ENCODE peak calls at places on chromosomes 5 and 9, in four cellular contexts. Z, Q, W and X are unnamed samples.

GRCh38 chr5:170110403-170111087 is 4.8 kb downstream of the FOXI1 start:
- DNase-seq in W (no peak), Z (no peak), Q (no peak), X (no peak)

GRCh38 chr5:75053286-75054109 is 1.1 kb upstream of the GCNT4 start:
- DNase-seq in Z (peak; percentile 85), Q (peak; percentile 63), W (peak; percentile 8), X (peak; percentile 32)

GRCh38 chr9:129988607-129989361 is 54.2 kb downstream of the FNBP1 start:
- DNase-seq in Q (peak; percentile 50), W (no peak), Z (no peak), X (no peak)

GRCh38 chr5:181221792-181222629 is 1.1 kb upstream of the TRIM41 start:
- DNase-seq in Z (peak; percentile 97), W (peak; percentile 53), Q (peak; percentile 97), X (no peak)

GRCh38 chr9:19085295-19085694 is 17.4 kb downstream of the HAUS6 start:
- DNase-seq in Q (no peak), Z (no peak), W (peak; percentile 9), X (no peak)

GRCh38 chr9:118577121-118577520 is 792.1 kb downstream of the BRINP1 start:
- DNase-seq in W (no peak), Z (no peak), Q (no peak), X (no peak)

GRCh38 chr9:105114956-105115728 is 129.3 kb upstream of the SLC44A1 start:
- DNase-seq in W (no peak), Q (peak; percentile 55), Z (peak; percentile 83), X (no peak)

GRCh38 chr9:97572892-97573365 is 60.2 kb downstream of the TSTD2 start:
- DNase-seq in Q (no peak), Z (peak; percentile 25), W (no peak), X (no peak)

GRCh38 chr9:98804083-98804482 is 3.4 kb upstream of the GALNT12 start:
- DNase-seq in Z (no peak), Q (no peak), W (no peak), X (no peak)

GRCh38 chr5:141636106-141636412 is 590 bp downstream of the HDAC3 start:
- DNase-seq in Q (no peak), W (no peak), Z (no peak), X (no peak)

GRCh38 chr9:93658184-93658925 is 82.0 kb downstream of the PHF2 start:
- DNase-seq in Q (peak; percentile 3), Z (peak; percentile 56), W (no peak), X (no peak)

GRCh38 chr9:137426018-137426681 is 3.0 kb downstream of the NOXA1 start:
- DNase-seq in Z (peak; percentile 74), Q (no peak), W (no peak), X (no peak)

GRCh38 chr9:121398374-121398773 is 28.3 kb upstream of the STOM start:
- DNase-seq in Z (no peak), W (no peak), Q (no peak), X (no peak)

GRCh38 chr5:16577677-16578076 is 39.1 kb downstream of the RETREG1 start:
- DNase-seq in Q (no peak), Z (no peak), W (no peak), X (no peak)

GRCh38 chr5:140347382-140347781 is 979 bp upstream of the HBEGF start:
- DNase-seq in W (no peak), Z (peak; percentile 14), Q (no peak), X (no peak)

GRCh38 chr5:120540097-120540496 is 76.0 kb downstream of the PRR16 start:
- DNase-seq in Q (no peak), W (no peak), Z (no peak), X (no peak)

GRCh38 chr5:10438301-10438700 is 3.4 kb upstream of the ROPN1L start:
- DNase-seq in W (no peak), Q (no peak), Z (no peak), X (no peak)

GRCh38 chr5:160133071-160133917 is 14.0 kb upstream of the PWWP2A start:
- DNase-seq in W (no peak), Q (no peak), Z (no peak), X (no peak)

GRCh38 chr9:73183917-73184861 is 32.5 kb downstream of the ANXA1 start:
- DNase-seq in Z (no peak), W (no peak), Q (no peak), X (no peak)

GRCh38 chr9:138100711-138101349 is 223.2 kb downstream of the CACNA1B start:
- DNase-seq in Q (no peak), W (peak; percentile 20), Z (peak; percentile 47), X (no peak)

GRCh38 chr9:105054488-105054887 is 126.5 kb upstream of the ABCA1 start:
- DNase-seq in Z (no peak), W (no peak), Q (no peak), X (no peak)

GRCh38 chr9:14301582-14301981 is 12.4 kb downstream of the NFIB start:
- DNase-seq in Z (no peak), Q (no peak), W (no peak), X (no peak)

GRCh38 chr5:110918683-110919082 is 152.8 kb upstream of the TSLP start:
- DNase-seq in Z (no peak), Q (no peak), W (no peak), X (no peak)

GRCh38 chr9:131676431-131676972 is 63.4 kb downstream of the RAPGEF1 start:
- DNase-seq in Q (peak; percentile 54), W (no peak), Z (no peak), X (no peak)

GRCh38 chr5:172283020-172283861 is at the start of gene UBTD2:
- DNase-seq in Z (peak; percentile 96), W (peak; percentile 82), Q (peak; percentile 88), X (peak; percentile 82)

GRCh38 chr9:98577446-98577845 is 131.3 kb downstream of the GABBR2 start:
- DNase-seq in Q (no peak), W (no peak), Z (peak; percentile 23), X (no peak)

GRCh38 chr5:79588645-79589044 is 23.6 kb upstream of the TENT2 start:
- DNase-seq in W (peak; percentile 27), Q (no peak), Z (no peak), X (no peak)

GRCh38 chr5:19314840-19315239 is 673.2 kb downstream of the CDH18 start:
- DNase-seq in Q (no peak), Z (no peak), W (no peak), X (no peak)

GRCh38 chr5:151660616-151661015 is 26.1 kb downstream of the SPARC start:
- DNase-seq in Q (no peak), W (no peak), Z (no peak), X (no peak)

GRCh38 chr5:178941361-178941760 is 363 bp downstream of the ZNF454 start:
- DNase-seq in W (no peak), Q (no peak), Z (no peak), X (no peak)

GRCh38 chr5:178940569-178941360 is at the start of gene ZNF454:
- DNase-seq in W (no peak), Q (peak; percentile 82), Z (peak; percentile 87), X (no peak)
- TF ChIP-seq POLR2A in W (no peak), Q (no peak), Z (no peak), X (no peak)

DNA sequence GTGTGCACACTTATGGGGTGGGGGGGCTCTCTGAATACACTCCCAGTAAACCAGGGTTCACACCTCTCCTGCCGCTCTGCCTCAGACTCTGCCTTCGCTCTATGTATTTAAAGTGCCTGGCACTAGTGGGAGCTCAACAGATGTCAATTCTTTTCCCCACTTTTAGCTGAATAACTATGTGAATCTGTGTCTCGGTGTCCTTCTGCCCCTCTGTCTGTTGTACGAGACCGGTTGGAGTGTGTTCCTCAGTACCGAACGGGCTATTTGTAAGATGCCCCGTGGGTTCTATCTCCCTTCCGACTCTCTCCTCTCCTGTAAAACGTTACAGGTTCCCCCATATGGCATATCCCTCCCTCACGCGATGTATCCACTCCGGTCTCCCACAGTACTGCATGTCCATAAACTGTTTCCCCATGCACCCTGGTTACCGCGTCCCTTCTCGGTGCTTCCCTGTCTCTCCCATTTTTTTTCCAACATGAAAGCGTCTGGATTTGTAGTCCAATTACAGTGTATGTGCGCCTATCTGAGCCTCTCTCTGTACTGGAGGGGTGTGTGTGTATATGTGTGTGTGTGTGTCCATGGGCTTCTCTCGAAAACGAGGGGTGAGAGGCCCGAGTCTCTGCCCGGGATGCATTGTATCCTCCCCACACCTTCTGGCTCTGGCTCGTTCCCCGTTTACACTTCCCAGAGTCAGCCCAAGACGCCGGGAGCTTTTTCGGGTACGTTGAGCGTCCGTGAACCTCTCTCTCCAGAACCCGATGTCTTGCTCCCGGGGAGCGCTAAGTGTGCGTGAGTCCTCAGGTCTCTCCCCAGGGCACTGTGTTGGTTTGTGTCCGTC is 1.5 kb downstream of the ELL2 start:
- DNase-seq in W (no peak), Q (peak; percentile 16), Z (no peak), X (no peak)
- TF ChIP-seq POLR2AphosphoS5 in W (no peak), Q (no peak), Z (no peak), X (no peak)

GRCh38 chr5:174336479-174336878 is 291.0 kb downstream of the NSG2 start:
- DNase-seq in Q (no peak), Z (no peak), W (no peak), X (no peak)

GRCh38 chr5:174338204-174339010 is 292.9 kb downstream of the NSG2 start:
- DNase-seq in W (no peak), Q (no peak), Z (no peak), X (no peak)

GRCh38 chr5:174337276-174338203 is 292.0 kb downstream of the NSG2 start:
- DNase-seq in Q (no peak), W (no peak), Z (no peak), X (no peak)

GRCh38 chr5:174340221-174340620 is 294.7 kb downstream of the NSG2 start:
- DNase-seq in Z (no peak), Q (no peak), W (no peak), X (no peak)

DNA sequence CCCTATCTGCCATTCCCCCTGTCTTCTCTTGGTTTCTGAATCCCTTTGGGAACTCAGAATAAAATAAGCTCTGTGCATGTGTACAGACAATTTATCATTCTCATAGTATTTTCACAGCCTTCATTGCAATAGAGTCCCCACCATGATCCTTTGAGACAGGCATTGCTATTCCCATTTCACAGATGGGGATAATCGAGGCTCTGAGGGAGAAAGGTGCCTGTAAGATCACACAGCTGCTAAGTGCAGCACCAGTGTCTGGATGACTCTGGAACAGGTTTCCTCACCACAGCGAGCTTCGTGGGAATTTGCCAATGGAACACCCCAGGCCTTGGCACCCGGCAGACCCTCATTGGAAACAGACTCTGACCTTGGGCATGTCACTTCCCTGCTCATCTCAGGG is 293.6 kb downstream of the NSG2 start:
- DNase-seq in Z (no peak), W (no peak), Q (no peak), X (no peak)
- TF ChIP-seq POLR2A in Z (no peak), W (no peak), Q (no peak), X (no peak)

GRCh38 chr5:136066705-136067271 is 38.0 kb downstream of the TGFBI start:
- DNase-seq in Z (no peak), W (no peak), Q (no peak), X (no peak)
- TF ChIP-seq POLR2AphosphoS5 in Z (no peak), W (no peak), Q (no peak), X (no peak)

GRCh38 chr5:176387384-176387925 is 943 bp downstream of the NOP16 start:
- DNase-seq in W (no peak), Z (peak; percentile 20), Q (no peak), X (no peak)

GRCh38 chr5:176391479-176391878 is 2.9 kb downstream of the HIGD2A start:
- DNase-seq in Q (no peak), Z (peak; percentile 30), W (no peak), X (no peak)

GRCh38 chr5:176388003-176388340 is 426 bp downstream of the NOP16 start:
- DNase-seq in W (peak; percentile 72), Q (no peak), Z (no peak), X (no peak)

GRCh38 chr5:176388341-176389113 is at the start of the genes HIGD2A and NOP16:
- DNase-seq in W (peak; percentile 84), Q (peak; percentile 100), Z (peak; percentile 95), X (peak; percentile 89)

GRCh38 chr5:176389114-176389768 is 690 bp downstream of the HIGD2A start:
- DNase-seq in Q (no peak), Z (peak; percentile 99), W (peak; percentile 91), X (peak; percentile 91)
- TF ChIP-seq POLR2A in Q (peak; percentile 96), Z (peak; percentile 79), W (peak; percentile 77), X (peak; percentile 76)

GRCh38 chr9:85741875-85742629 is at the start of gene AGTPBP1:
- DNase-seq in Q (peak; percentile 97), W (peak; percentile 86), Z (peak; percentile 99), X (peak; percentile 74)
- TF ChIP-seq POLR2AphosphoS5 in Q (peak; percentile 64), W (no peak), Z (peak; percentile 88), X (peak; percentile 46)